ENCODE peak calls at places on chromosomes 6 and 20, in five cellular contexts. N, H, Z, W and M are unnamed samples.

GRCh38 chr6:73389854-73390253 is 4.8 kb upstream of the DDX43 start:
- DNase-seq in N (no peak), H (no peak), Z (no peak), W (no peak), M (no peak)

GRCh38 chr6:68679399-68679798 is 44.3 kb downstream of the ADGRB3 start:
- DNase-seq in N (no peak), H (no peak), Z (no peak), W (no peak), M (no peak)

GRCh38 chr20:48983423-48984400 is 62.2 kb downstream of the ARFGEF2 start:
- DNase-seq in N (peak), H (no peak), Z (no peak), W (peak), M (no peak)

GRCh38 chr6:34513628-34514027 is 42.5 kb downstream of the SPDEF start:
- DNase-seq in N (no peak), H (no peak), Z (peak), W (no peak), M (no peak)

GRCh38 chr6:43278524-43279078 is 19.5 kb upstream of the SLC22A7 start:
- DNase-seq in N (no peak), H (no peak), Z (no peak), W (no peak), M (no peak)

GRCh38 chr20:14775778-14776177 is 438.4 kb upstream of the FLRT3 start:
- DNase-seq in N (peak), H (no peak), Z (no peak), W (peak), M (no peak)

GRCh38 chr20:63321148-63321831 is 28.3 kb downstream of the COL20A1 start:
- DNase-seq in N (no peak), H (peak), Z (peak), W (no peak), M (no peak)

GRCh38 chr6:149864578-149865535 is 698 bp upstream of the LRP11 start:
- DNase-seq in N (peak), H (no peak), Z (no peak), W (peak), M (no peak)

GRCh38 chr20:51926670-51927305 is 124.5 kb upstream of the SALL4 start:
- DNase-seq in N (no peak), H (no peak), Z (no peak), W (no peak), M (no peak)

GRCh38 chr6:159981591-159982245 is 12.8 kb downstream of the IGF2R start:
- DNase-seq in N (peak), H (no peak), Z (peak), W (peak), M (no peak)

GRCh38 chr6:44139351-44139743 is 12.0 kb downstream of the TMEM63B start:
- DNase-seq in N (no peak), H (no peak), Z (peak), W (no peak), M (no peak)

GRCh38 chr20:23240519-23240918 is 110.1 kb upstream of the NXT1 start:
- DNase-seq in N (no peak), H (no peak), Z (no peak), W (no peak), M (no peak)

GRCh38 chr6:14294270-14294951 is 176.8 kb downstream of the CD83 start:
- DNase-seq in N (no peak), H (no peak), Z (no peak), W (no peak), M (peak)

GRCh38 chr6:132088150-132088549 is 137.0 kb upstream of the CCN2 start:
- DNase-seq in N (no peak), H (no peak), Z (no peak), W (no peak), M (no peak)

GRCh38 chr6:43746613-43747101 is 23.4 kb upstream of the VEGFA start:
- DNase-seq in N (no peak), H (peak), Z (peak), W (no peak), M (peak)

GRCh38 chr6:157514659-157515496 is 133.9 kb downstream of the ZDHHC14 start:
- DNase-seq in N (no peak), H (no peak), Z (no peak), W (peak), M (no peak)

GRCh38 chr6:159480471-159480870 is 212.6 kb downstream of the SOD2 start:
- DNase-seq in N (no peak), H (no peak), Z (no peak), W (no peak), M (no peak)

GRCh38 chr6:13425971-13426931 is 61.1 kb downstream of the GFOD1 start:
- DNase-seq in N (no peak), H (no peak), Z (peak), W (peak), M (no peak)

GRCh38 chr6:52176550-52176949 is 9.6 kb upstream of the IL17A start:
- DNase-seq in N (no peak), H (no peak), Z (no peak), W (no peak), M (no peak)

GRCh38 chr20:46088409-46089075 is 1.2 kb downstream of the NCOA5 start:
- DNase-seq in N (no peak), H (no peak), Z (no peak), W (no peak), M (no peak)

GRCh38 chr6:86937219-86938079 is at the start of gene HTR1E:
- DNase-seq in N (peak), H (no peak), Z (no peak), W (peak), M (peak)

GRCh38 chr6:164396071-164397047 is 913.0 kb downstream of the C6orf118 start:
- DNase-seq in N (no peak), H (no peak), Z (no peak), W (no peak), M (no peak)

GRCh38 chr20:3563113-3563512 is 92.3 kb downstream of the ATRN start:
- DNase-seq in N (no peak), H (no peak), Z (no peak), W (peak), M (no peak)

GRCh38 chr6:24779416-24779815 is 4.7 kb downstream of the GMNN start:
- DNase-seq in N (no peak), H (no peak), Z (no peak), W (no peak), M (no peak)

GRCh38 chr20:10549511-10549910 is 114.4 kb downstream of the SLX4IP start:
- DNase-seq in N (no peak), H (no peak), Z (no peak), W (no peak), M (no peak)

GRCh38 chr6:14149053-14149746 is 31.6 kb downstream of the CD83 start:
- DNase-seq in N (no peak), H (no peak), Z (no peak), W (no peak), M (no peak)

GRCh38 chr6:28597217-28597835 is 71.6 kb downstream of the GPX5 start:
- DNase-seq in N (no peak), H (no peak), Z (no peak), W (peak), M (no peak)
- H3K27ac ChIP-seq in N (no peak), H (no peak), Z (no peak), W (peak), M (no peak)

GRCh38 chr6:8527818-8528217 is 92.5 kb upstream of the SLC35B3 start:
- DNase-seq in N (no peak), H (no peak), Z (no peak), W (no peak), M (no peak)

GRCh38 chr6:8526619-8527018 is 91.3 kb upstream of the SLC35B3 start:
- DNase-seq in N (no peak), H (no peak), Z (no peak), W (no peak), M (no peak)

GRCh38 chr6:8535505-8535904 is 100.2 kb upstream of the SLC35B3 start:
- DNase-seq in N (no peak), H (no peak), Z (no peak), W (no peak), M (no peak)

GRCh38 chr6:8529250-8529649 is 93.9 kb upstream of the SLC35B3 start:
- DNase-seq in N (no peak), H (no peak), Z (no peak), W (no peak), M (no peak)

GRCh38 chr6:8530775-8531435 is 95.6 kb upstream of the SLC35B3 start:
- DNase-seq in N (no peak), H (no peak), Z (no peak), W (no peak), M (no peak)
- H3K4me3 ChIP-seq in N (no peak), H (no peak), Z (no peak), W (no peak), M (no peak)

GRCh38 chr20:33673411-33674293 is 576 bp downstream of the NECAB3 start:
- DNase-seq in N (no peak), H (no peak), Z (no peak), W (no peak), M (no peak)
- H3K27ac ChIP-seq in N (peak), H (peak), Z (peak), W (no peak), M (peak)

GRCh38 chr20:57071283-57071701 is 195.1 kb downstream of the BMP7 start:
- DNase-seq in N (no peak), H (no peak), Z (no peak), W (no peak), M (no peak)
- H3K4me3 ChIP-seq in N (no peak), H (no peak), Z (no peak), W (no peak), M (no peak)

DNA sequence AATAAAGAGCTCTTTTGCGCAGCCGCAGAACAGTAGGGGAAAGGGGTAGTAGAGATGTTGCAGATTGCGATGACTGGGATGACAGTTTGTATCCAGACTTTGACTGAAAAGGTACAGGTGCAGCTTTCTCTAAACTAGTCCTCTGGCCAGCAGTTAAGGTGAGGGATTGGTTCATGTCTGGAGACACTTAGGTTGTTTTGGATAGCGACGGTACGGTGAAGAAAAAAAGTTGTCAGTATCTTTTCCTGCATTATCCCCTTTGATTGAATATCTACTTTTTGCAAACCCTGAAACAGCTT is 537 bp downstream of the PRR3 start:
- DNase-seq in N (no peak), H (no peak), Z (no peak), W (no peak), M (no peak)
- H3K27ac ChIP-seq in N (peak), H (peak), Z (peak), W (peak), M (peak)

GRCh38 chr6:6332240-6332639 is 11.8 kb upstream of the F13A1 start:
- DNase-seq in N (no peak), H (no peak), Z (no peak), W (no peak), M (no peak)
- H3K4me3 ChIP-seq in N (no peak), H (no peak), Z (no peak), W (no peak), M (no peak)

GRCh38 chr20:19524691-19525090 is 233.4 kb upstream of the RIN2 start:
- DNase-seq in N (no peak), H (no peak), Z (no peak), W (no peak), M (no peak)

GRCh38 chr20:19519461-19519860 is 238.6 kb upstream of the RIN2 start:
- DNase-seq in N (no peak), H (no peak), Z (no peak), W (no peak), M (no peak)

GRCh38 chr20:19520261-19520660 is 237.8 kb upstream of the RIN2 start:
- DNase-seq in N (no peak), H (no peak), Z (no peak), W (no peak), M (no peak)

GRCh38 chr20:19522080-19522801 is 235.8 kb upstream of the RIN2 start:
- DNase-seq in N (no peak), H (no peak), Z (no peak), W (no peak), M (no peak)

DNA sequence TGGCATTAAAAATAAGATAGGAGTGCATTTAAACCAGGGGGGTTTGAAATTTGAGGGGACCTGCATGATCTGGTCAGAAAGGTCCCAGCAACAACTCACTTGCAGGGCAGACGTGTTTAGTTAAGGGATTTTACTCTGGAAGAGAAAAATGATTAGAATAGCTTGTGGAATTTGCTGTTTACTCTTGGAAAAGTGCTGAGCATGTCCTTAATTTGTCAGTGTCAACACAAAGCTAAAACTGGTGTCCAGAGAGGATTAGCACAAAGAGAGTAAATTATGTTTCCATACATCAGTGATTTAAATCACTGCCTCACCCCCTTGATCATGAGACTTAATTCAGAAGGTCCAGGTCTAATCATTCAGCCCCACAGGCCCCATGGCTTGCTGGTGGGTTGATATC is 234.9 kb upstream of the RIN2 start:
- DNase-seq in N (no peak), H (no peak), Z (no peak), W (no peak), M (no peak)
- H3K27ac ChIP-seq in N (no peak), H (no peak), Z (no peak), W (no peak), M (no peak)

GRCh38 chr20:21389368-21389767 is 8.0 kb downstream of the NKX2-4 start:
- DNase-seq in N (no peak), H (no peak), Z (no peak), W (no peak), M (no peak)

GRCh38 chr20:21394120-21394519 is 3.2 kb downstream of the NKX2-4 start:
- DNase-seq in N (no peak), H (no peak), Z (no peak), W (no peak), M (no peak)

GRCh38 chr20:21393142-21393541 is 4.2 kb downstream of the NKX2-4 start:
- DNase-seq in N (no peak), H (no peak), Z (no peak), W (no peak), M (no peak)

GRCh38 chr20:21390768-21391167 is 6.6 kb downstream of the NKX2-4 start:
- DNase-seq in N (no peak), H (no peak), Z (no peak), W (no peak), M (no peak)

GRCh38 chr20:21391495-21392298 is 5.6 kb downstream of the NKX2-4 start:
- DNase-seq in N (no peak), H (no peak), Z (peak), W (no peak), M (no peak)
- H3K4me3 ChIP-seq in N (no peak), H (no peak), Z (no peak), W (no peak), M (no peak)

GRCh38 chr6:90468080-90468479 is 118.8 kb downstream of the MAP3K7 start:
- DNase-seq in N (no peak), H (no peak), Z (no peak), W (peak), M (no peak)
- H3K27ac ChIP-seq in N (no peak), H (no peak), Z (no peak), W (no peak), M (no peak)